ENCODE peak calls at places on chromosomes 2 and 18, in eight cellular contexts. One of them, this sample, is unnamed. For H3K4me1, the result is how much of the 10 kb centered on the place peaks cover.

GRCh38 chr18:8507361-8507760 is 101.9 kb upstream of the RAB12 start:
- DNase-seq in uterus: no peak
- DNase-seq in gastrocnemius medialis: no peak
- DNase-seq in naive thymus-derived CD4-positive, alpha-beta T cell: no peak
- DNase-seq in neuronal stem cell: no peak
- DNase-seq in esophagus squamous epithelium: no peak
- DNase-seq in astrocyte: peak
- DNase-seq in left ventricle myocardium inferior: no peak
- DNase-seq in this sample: no peak

GRCh38 chr2:127657232-127657595 is 11.3 kb downstream of the GPR17 start:
- DNase-seq in uterus: no peak
- DNase-seq in gastrocnemius medialis: no peak
- DNase-seq in naive thymus-derived CD4-positive, alpha-beta T cell: no peak
- DNase-seq in neuronal stem cell: no peak
- DNase-seq in esophagus squamous epithelium: no peak
- DNase-seq in astrocyte: no peak
- DNase-seq in left ventricle myocardium inferior: peak
- DNase-seq in this sample: no peak

GRCh38 chr2:222761888-222762287 is 90.4 kb downstream of the MOGAT1 start:
- DNase-seq in uterus: no peak
- DNase-seq in gastrocnemius medialis: no peak
- DNase-seq in naive thymus-derived CD4-positive, alpha-beta T cell: no peak
- DNase-seq in neuronal stem cell: no peak
- DNase-seq in esophagus squamous epithelium: no peak
- DNase-seq in astrocyte: no peak
- DNase-seq in left ventricle myocardium inferior: no peak
- DNase-seq in this sample: no peak

GRCh38 chr2:149093579-149093978 is 55.1 kb downstream of the LYPD6B start:
- DNase-seq in uterus: no peak
- DNase-seq in gastrocnemius medialis: no peak
- DNase-seq in naive thymus-derived CD4-positive, alpha-beta T cell: no peak
- DNase-seq in neuronal stem cell: no peak
- DNase-seq in esophagus squamous epithelium: no peak
- DNase-seq in astrocyte: no peak
- DNase-seq in left ventricle myocardium inferior: no peak
- DNase-seq in this sample: no peak

GRCh38 chr2:592737-593136 is 84.5 kb downstream of the TMEM18 start:
- DNase-seq in uterus: no peak
- DNase-seq in gastrocnemius medialis: no peak
- DNase-seq in naive thymus-derived CD4-positive, alpha-beta T cell: no peak
- DNase-seq in neuronal stem cell: no peak
- DNase-seq in esophagus squamous epithelium: no peak
- DNase-seq in astrocyte: no peak
- DNase-seq in left ventricle myocardium inferior: no peak
- DNase-seq in this sample: no peak

GRCh38 chr2:37770797-37771196 is 99.4 kb upstream of the CDC42EP3 start:
- DNase-seq in uterus: no peak
- DNase-seq in gastrocnemius medialis: no peak
- DNase-seq in naive thymus-derived CD4-positive, alpha-beta T cell: no peak
- DNase-seq in neuronal stem cell: no peak
- DNase-seq in esophagus squamous epithelium: no peak
- DNase-seq in astrocyte: peak
- DNase-seq in left ventricle myocardium inferior: no peak
- DNase-seq in this sample: no peak

GRCh38 chr2:69567909-69568300 is 75.6 kb downstream of the AAK1 start:
- DNase-seq in uterus: no peak
- DNase-seq in gastrocnemius medialis: no peak
- DNase-seq in naive thymus-derived CD4-positive, alpha-beta T cell: no peak
- DNase-seq in neuronal stem cell: no peak
- DNase-seq in esophagus squamous epithelium: no peak
- DNase-seq in astrocyte: no peak
- DNase-seq in left ventricle myocardium inferior: no peak
- DNase-seq in this sample: no peak

GRCh38 chr2:229715895-229716507 is 1.6 kb upstream of the DNER start:
- DNase-seq in uterus: no peak
- DNase-seq in gastrocnemius medialis: no peak
- DNase-seq in naive thymus-derived CD4-positive, alpha-beta T cell: peak
- DNase-seq in neuronal stem cell: peak
- DNase-seq in esophagus squamous epithelium: no peak
- DNase-seq in astrocyte: no peak
- DNase-seq in left ventricle myocardium inferior: no peak
- DNase-seq in this sample: peak

GRCh38 chr2:58896600-58896999 is 655.5 kb upstream of the FANCL start:
- DNase-seq in uterus: no peak
- DNase-seq in gastrocnemius medialis: no peak
- DNase-seq in naive thymus-derived CD4-positive, alpha-beta T cell: no peak
- DNase-seq in neuronal stem cell: no peak
- DNase-seq in esophagus squamous epithelium: no peak
- DNase-seq in astrocyte: peak
- DNase-seq in left ventricle myocardium inferior: no peak
- DNase-seq in this sample: no peak

GRCh38 chr18:39799010-39799409 is 2156.0 kb upstream of the PIK3C3 start:
- DNase-seq in uterus: no peak
- DNase-seq in gastrocnemius medialis: no peak
- DNase-seq in naive thymus-derived CD4-positive, alpha-beta T cell: no peak
- DNase-seq in neuronal stem cell: no peak
- DNase-seq in esophagus squamous epithelium: no peak
- DNase-seq in astrocyte: no peak
- DNase-seq in left ventricle myocardium inferior: no peak
- DNase-seq in this sample: no peak

GRCh38 chr18:42548493-42548892 is 567.0 kb downstream of the RIT2 start:
- DNase-seq in uterus: no peak
- DNase-seq in gastrocnemius medialis: no peak
- DNase-seq in naive thymus-derived CD4-positive, alpha-beta T cell: no peak
- DNase-seq in neuronal stem cell: no peak
- DNase-seq in esophagus squamous epithelium: no peak
- DNase-seq in astrocyte: peak
- DNase-seq in left ventricle myocardium inferior: no peak
- DNase-seq in this sample: no peak

GRCh38 chr2:112150447-112150846 is 12.3 kb downstream of the FBLN7 start:
- DNase-seq in uterus: peak
- DNase-seq in gastrocnemius medialis: peak
- DNase-seq in naive thymus-derived CD4-positive, alpha-beta T cell: no peak
- DNase-seq in neuronal stem cell: no peak
- DNase-seq in esophagus squamous epithelium: no peak
- DNase-seq in astrocyte: peak
- DNase-seq in left ventricle myocardium inferior: no peak
- DNase-seq in this sample: no peak

GRCh38 chr2:173358617-173359016 is 3.9 kb downstream of the CDCA7 start:
- DNase-seq in uterus: no peak
- DNase-seq in gastrocnemius medialis: no peak
- DNase-seq in naive thymus-derived CD4-positive, alpha-beta T cell: no peak
- DNase-seq in neuronal stem cell: no peak
- DNase-seq in esophagus squamous epithelium: no peak
- DNase-seq in astrocyte: no peak
- DNase-seq in left ventricle myocardium inferior: no peak
- DNase-seq in this sample: no peak

GRCh38 chr2:106974891-106975290 is 88.9 kb upstream of the ST6GAL2 start:
- DNase-seq in uterus: no peak
- DNase-seq in gastrocnemius medialis: no peak
- DNase-seq in naive thymus-derived CD4-positive, alpha-beta T cell: no peak
- DNase-seq in neuronal stem cell: no peak
- DNase-seq in esophagus squamous epithelium: no peak
- DNase-seq in astrocyte: no peak
- DNase-seq in left ventricle myocardium inferior: no peak
- DNase-seq in this sample: no peak

GRCh38 chr2:28717339-28717758 is 34.3 kb upstream of the PPP1CB start:
- DNase-seq in uterus: peak
- DNase-seq in gastrocnemius medialis: peak
- DNase-seq in naive thymus-derived CD4-positive, alpha-beta T cell: no peak
- DNase-seq in neuronal stem cell: no peak
- DNase-seq in esophagus squamous epithelium: peak
- DNase-seq in astrocyte: peak
- DNase-seq in left ventricle myocardium inferior: peak
- DNase-seq in this sample: no peak

GRCh38 chr2:176638167-176639015 is 369.1 kb downstream of the MTX2 start:
- DNase-seq in uterus: peak
- DNase-seq in gastrocnemius medialis: peak
- DNase-seq in naive thymus-derived CD4-positive, alpha-beta T cell: peak
- DNase-seq in neuronal stem cell: peak
- DNase-seq in esophagus squamous epithelium: no peak
- DNase-seq in astrocyte: peak
- DNase-seq in left ventricle myocardium inferior: peak
- DNase-seq in this sample: no peak

GRCh38 chr2:88545118-88545517 is 82.1 kb downstream of the EIF2AK3 start:
- DNase-seq in uterus: no peak
- DNase-seq in gastrocnemius medialis: no peak
- DNase-seq in naive thymus-derived CD4-positive, alpha-beta T cell: no peak
- DNase-seq in neuronal stem cell: no peak
- DNase-seq in esophagus squamous epithelium: no peak
- DNase-seq in astrocyte: no peak
- DNase-seq in left ventricle myocardium inferior: no peak
- DNase-seq in this sample: peak

GRCh38 chr2:145032791-145033190 is 512.9 kb upstream of the ZEB2 start:
- DNase-seq in uterus: no peak
- DNase-seq in gastrocnemius medialis: no peak
- DNase-seq in naive thymus-derived CD4-positive, alpha-beta T cell: no peak
- DNase-seq in neuronal stem cell: no peak
- DNase-seq in esophagus squamous epithelium: no peak
- DNase-seq in astrocyte: peak
- DNase-seq in left ventricle myocardium inferior: no peak
- DNase-seq in this sample: no peak

GRCh38 chr2:64400733-64401500 is 53.0 kb upstream of the LGALSL start:
- DNase-seq in uterus: no peak
- DNase-seq in gastrocnemius medialis: peak
- DNase-seq in naive thymus-derived CD4-positive, alpha-beta T cell: no peak
- DNase-seq in neuronal stem cell: no peak
- DNase-seq in esophagus squamous epithelium: no peak
- DNase-seq in astrocyte: no peak
- DNase-seq in left ventricle myocardium inferior: no peak
- DNase-seq in this sample: no peak

GRCh38 chr2:168146892-168147810 is 100.2 kb downstream of the STK39 start:
- DNase-seq in uterus: no peak
- DNase-seq in gastrocnemius medialis: no peak
- DNase-seq in naive thymus-derived CD4-positive, alpha-beta T cell: no peak
- DNase-seq in neuronal stem cell: no peak
- DNase-seq in esophagus squamous epithelium: no peak
- DNase-seq in astrocyte: no peak
- DNase-seq in left ventricle myocardium inferior: no peak
- DNase-seq in this sample: no peak

GRCh38 chr2:168145598-168145997 is 101.8 kb downstream of the STK39 start:
- DNase-seq in uterus: no peak
- DNase-seq in gastrocnemius medialis: no peak
- DNase-seq in naive thymus-derived CD4-positive, alpha-beta T cell: no peak
- DNase-seq in neuronal stem cell: no peak
- DNase-seq in esophagus squamous epithelium: no peak
- DNase-seq in astrocyte: no peak
- DNase-seq in left ventricle myocardium inferior: no peak
- DNase-seq in this sample: no peak

GRCh38 chr2:168147858-168148794 is 99.3 kb downstream of the STK39 start:
- DNase-seq in uterus: no peak
- DNase-seq in gastrocnemius medialis: no peak
- DNase-seq in naive thymus-derived CD4-positive, alpha-beta T cell: no peak
- DNase-seq in neuronal stem cell: no peak
- DNase-seq in esophagus squamous epithelium: no peak
- DNase-seq in astrocyte: no peak
- DNase-seq in left ventricle myocardium inferior: no peak
- DNase-seq in this sample: no peak

GRCh38 chr2:168143813-168144212 is 103.6 kb downstream of the STK39 start:
- DNase-seq in uterus: no peak
- DNase-seq in gastrocnemius medialis: no peak
- DNase-seq in naive thymus-derived CD4-positive, alpha-beta T cell: no peak
- DNase-seq in neuronal stem cell: no peak
- DNase-seq in esophagus squamous epithelium: no peak
- DNase-seq in astrocyte: no peak
- DNase-seq in left ventricle myocardium inferior: no peak
- DNase-seq in this sample: no peak

GRCh38 chr2:168145011-168145410 is 102.4 kb downstream of the STK39 start:
- DNase-seq in uterus: no peak
- DNase-seq in gastrocnemius medialis: no peak
- DNase-seq in naive thymus-derived CD4-positive, alpha-beta T cell: no peak
- DNase-seq in neuronal stem cell: no peak
- DNase-seq in esophagus squamous epithelium: no peak
- DNase-seq in astrocyte: no peak
- DNase-seq in left ventricle myocardium inferior: no peak
- DNase-seq in this sample: no peak
- H3K4me1 ChIP-seq in uterus: under half
- H3K4me1 ChIP-seq in gastrocnemius medialis: under half
- H3K4me1 ChIP-seq in naive thymus-derived CD4-positive, alpha-beta T cell: under half
- H3K4me1 ChIP-seq in neuronal stem cell: under half
- H3K4me1 ChIP-seq in esophagus squamous epithelium: under half
- H3K4me1 ChIP-seq in astrocyte: under half
- H3K4me1 ChIP-seq in left ventricle myocardium inferior: half or more
- H3K4me1 ChIP-seq in this sample: under half

GRCh38 chr2:62203459-62203858 is 7.5 kb downstream of the B3GNT2 start:
- DNase-seq in uterus: no peak
- DNase-seq in gastrocnemius medialis: no peak
- DNase-seq in naive thymus-derived CD4-positive, alpha-beta T cell: no peak
- DNase-seq in neuronal stem cell: no peak
- DNase-seq in esophagus squamous epithelium: no peak
- DNase-seq in astrocyte: no peak
- DNase-seq in left ventricle myocardium inferior: no peak
- DNase-seq in this sample: no peak
- H3K4me1 ChIP-seq in uterus: under half
- H3K4me1 ChIP-seq in gastrocnemius medialis: under half
- H3K4me1 ChIP-seq in naive thymus-derived CD4-positive, alpha-beta T cell: under half
- H3K4me1 ChIP-seq in neuronal stem cell: under half
- H3K4me1 ChIP-seq in esophagus squamous epithelium: under half
- H3K4me1 ChIP-seq in astrocyte: under half
- H3K4me1 ChIP-seq in left ventricle myocardium inferior: half or more
- H3K4me1 ChIP-seq in this sample: under half

GRCh38 chr2:230898016-230898415 is 27.0 kb downstream of the GPR55 start:
- DNase-seq in uterus: peak
- DNase-seq in gastrocnemius medialis: no peak
- DNase-seq in naive thymus-derived CD4-positive, alpha-beta T cell: no peak
- DNase-seq in neuronal stem cell: no peak
- DNase-seq in esophagus squamous epithelium: no peak
- DNase-seq in astrocyte: no peak
- DNase-seq in left ventricle myocardium inferior: no peak
- DNase-seq in this sample: no peak
- H3K4me1 ChIP-seq in uterus: under half
- H3K4me1 ChIP-seq in gastrocnemius medialis: under half
- H3K4me1 ChIP-seq in naive thymus-derived CD4-positive, alpha-beta T cell: under half
- H3K4me1 ChIP-seq in neuronal stem cell: under half
- H3K4me1 ChIP-seq in esophagus squamous epithelium: under half
- H3K4me1 ChIP-seq in astrocyte: under half
- H3K4me1 ChIP-seq in left ventricle myocardium inferior: under half
- H3K4me1 ChIP-seq in this sample: under half

GRCh38 chr2:17589406-17590035 is 49.0 kb downstream of the VSNL1 start:
- DNase-seq in uterus: no peak
- DNase-seq in gastrocnemius medialis: no peak
- DNase-seq in naive thymus-derived CD4-positive, alpha-beta T cell: no peak
- DNase-seq in neuronal stem cell: no peak
- DNase-seq in esophagus squamous epithelium: no peak
- DNase-seq in astrocyte: no peak
- DNase-seq in left ventricle myocardium inferior: no peak
- DNase-seq in this sample: no peak

GRCh38 chr2:17592731-17593409 is 52.4 kb downstream of the VSNL1 start:
- DNase-seq in uterus: no peak
- DNase-seq in gastrocnemius medialis: no peak
- DNase-seq in naive thymus-derived CD4-positive, alpha-beta T cell: no peak
- DNase-seq in neuronal stem cell: no peak
- DNase-seq in esophagus squamous epithelium: no peak
- DNase-seq in astrocyte: no peak
- DNase-seq in left ventricle myocardium inferior: no peak
- DNase-seq in this sample: no peak

GRCh38 chr2:17588031-17588430 is 47.5 kb downstream of the VSNL1 start:
- DNase-seq in uterus: no peak
- DNase-seq in gastrocnemius medialis: no peak
- DNase-seq in naive thymus-derived CD4-positive, alpha-beta T cell: no peak
- DNase-seq in neuronal stem cell: no peak
- DNase-seq in esophagus squamous epithelium: no peak
- DNase-seq in astrocyte: no peak
- DNase-seq in left ventricle myocardium inferior: no peak
- DNase-seq in this sample: no peak

GRCh38 chr2:17591846-17592245 is 51.4 kb downstream of the VSNL1 start:
- DNase-seq in uterus: no peak
- DNase-seq in gastrocnemius medialis: no peak
- DNase-seq in naive thymus-derived CD4-positive, alpha-beta T cell: no peak
- DNase-seq in neuronal stem cell: no peak
- DNase-seq in esophagus squamous epithelium: no peak
- DNase-seq in astrocyte: no peak
- DNase-seq in left ventricle myocardium inferior: no peak
- DNase-seq in this sample: no peak

GRCh38 chr2:17590342-17590911 is 49.9 kb downstream of the VSNL1 start:
- DNase-seq in uterus: no peak
- DNase-seq in gastrocnemius medialis: no peak
- DNase-seq in naive thymus-derived CD4-positive, alpha-beta T cell: no peak
- DNase-seq in neuronal stem cell: no peak
- DNase-seq in esophagus squamous epithelium: no peak
- DNase-seq in astrocyte: no peak
- DNase-seq in left ventricle myocardium inferior: no peak
- DNase-seq in this sample: no peak
- H3K4me1 ChIP-seq in uterus: under half
- H3K4me1 ChIP-seq in gastrocnemius medialis: under half
- H3K4me1 ChIP-seq in naive thymus-derived CD4-positive, alpha-beta T cell: under half
- H3K4me1 ChIP-seq in neuronal stem cell: under half
- H3K4me1 ChIP-seq in esophagus squamous epithelium: under half
- H3K4me1 ChIP-seq in astrocyte: under half
- H3K4me1 ChIP-seq in left ventricle myocardium inferior: under half
- H3K4me1 ChIP-seq in this sample: under half

This sample was measured in DND-41.